ENCODE peak calls at places on chromosomes 1 and 21, in six cellular contexts. G is transverse colon, H is HCT116, X is colonic mucosa, Z is heart left ventricle, R is ascending aorta. T is an unnamed sample.

GRCh38 chr1:159938221-159938852 is 7.1 kb downstream of the IGSF9 start:
- DNase-seq in G (no peak), H (no peak), X (no peak), Z (no peak), R (no peak), T (no peak)

GRCh38 chr1:205791568-205792180 is 16.4 kb upstream of the RAB29 start:
- DNase-seq in G (peak; percentile 63), H (no peak), X (peak; percentile 71), Z (no peak), R (no peak), T (no peak)

GRCh38 chr1:228228601-228229074 is 20.8 kb downstream of the OBSCN start:
- DNase-seq in G (no peak), H (no peak), X (peak; percentile 9), Z (no peak), R (no peak), T (no peak)

GRCh38 chr1:167499657-167500056 is 18.7 kb downstream of the CD247 start:
- DNase-seq in G (peak; percentile 34), H (no peak), X (no peak), Z (no peak), R (peak; percentile 22), T (no peak)

GRCh38 chr1:86504895-86505625 is 36.3 kb downstream of the CLCA1 start:
- DNase-seq in G (peak; percentile 56), H (no peak), X (peak; percentile 63), Z (no peak), R (no peak), T (no peak)

GRCh38 chr21:32349333-32349944 is 43.4 kb downstream of the URB1 start:
- DNase-seq in G (no peak), H (no peak), X (no peak), Z (no peak), R (no peak), T (no peak)

GRCh38 chr21:42133131-42133530 is 62.0 kb downstream of the UMODL1 start:
- DNase-seq in G (no peak), H (no peak), X (no peak), Z (peak; percentile 16), R (no peak), T (no peak)

GRCh38 chr1:21299780-21300395 is 9.6 kb upstream of the ECE1 start:
- DNase-seq in G (no peak), H (no peak), X (no peak), Z (no peak), R (no peak), T (no peak)

GRCh38 chr1:44049839-44050238 is 18.6 kb upstream of the SLC6A9 start:
- DNase-seq in G (no peak), H (no peak), X (no peak), Z (no peak), R (no peak), T (no peak)

GRCh38 chr1:113233441-113233840 is 156.9 kb upstream of the MAGI3 start:
- DNase-seq in G (no peak), H (no peak), X (peak; percentile 3), Z (no peak), R (no peak), T (no peak)

GRCh38 chr1:117757668-117758067 is 151.8 kb downstream of the TENT5C start:
- DNase-seq in G (no peak), H (no peak), X (no peak), Z (no peak), R (no peak), T (no peak)

GRCh38 chr1:43997295-43997694 is 5.9 kb downstream of the CCDC24 start:
- DNase-seq in G (peak; percentile 41), H (no peak), X (peak; percentile 51), Z (no peak), R (no peak), T (no peak)

GRCh38 chr1:37670133-37670532 is 22.2 kb upstream of the CDCA8 start:
- DNase-seq in G (no peak), H (no peak), X (no peak), Z (no peak), R (no peak), T (no peak)

GRCh38 chr1:61337981-61338848 is 255.9 kb downstream of the NFIA start:
- DNase-seq in G (peak; percentile 60), H (peak; percentile 73), X (peak; percentile 64), Z (no peak), R (peak; percentile 92), T (peak; percentile 50)

GRCh38 chr1:36411674-36412648 is 14.3 kb upstream of the LSM10 start:
- DNase-seq in G (no peak), H (no peak), X (no peak), Z (no peak), R (no peak), T (no peak)

GRCh38 chr1:156102634-156103511 is 11.6 kb upstream of the LMNA start:
- DNase-seq in G (no peak), H (no peak), X (peak; percentile 61), Z (no peak), R (peak; percentile 72), T (no peak)

GRCh38 chr1:99599678-99600175 is 46.2 kb upstream of the PALMD start:
- DNase-seq in G (no peak), H (peak; percentile 0), X (no peak), Z (peak; percentile 69), R (no peak), T (no peak)

GRCh38 chr1:68293609-68294353 is 61.5 kb upstream of the WLS start:
- DNase-seq in G (no peak), H (no peak), X (no peak), Z (no peak), R (no peak), T (no peak)

GRCh38 chr1:222276062-222276461 is 271.8 kb downstream of the HHIPL2 start:
- DNase-seq in G (no peak), H (no peak), X (no peak), Z (no peak), R (no peak), T (no peak)

GRCh38 chr1:239682945-239683344 is 296.6 kb downstream of the CHRM3 start:
- DNase-seq in G (no peak), H (no peak), X (no peak), Z (no peak), R (no peak), T (no peak)

GRCh38 chr1:183993132-183993531 is 44.4 kb downstream of the COLGALT2 start:
- DNase-seq in G (no peak), H (no peak), X (no peak), Z (no peak), R (no peak), T (no peak)

GRCh38 chr1:1156140-1157032 is 17.3 kb upstream of the TTLL10 start:
- DNase-seq in G (no peak), H (no peak), X (no peak), Z (no peak), R (no peak), T (no peak)

GRCh38 chr21:38807481-38807880 is 1.8 kb downstream of the ETS2 start:
- DNase-seq in G (no peak), H (no peak), X (no peak), Z (no peak), R (no peak), T (no peak)

GRCh38 chr1:151157067-151157531 is 650 bp downstream of the TNFAIP8L2 start:
- DNase-seq in G (peak; percentile 39), H (no peak), X (no peak), Z (no peak), R (no peak), T (no peak)

DNA sequence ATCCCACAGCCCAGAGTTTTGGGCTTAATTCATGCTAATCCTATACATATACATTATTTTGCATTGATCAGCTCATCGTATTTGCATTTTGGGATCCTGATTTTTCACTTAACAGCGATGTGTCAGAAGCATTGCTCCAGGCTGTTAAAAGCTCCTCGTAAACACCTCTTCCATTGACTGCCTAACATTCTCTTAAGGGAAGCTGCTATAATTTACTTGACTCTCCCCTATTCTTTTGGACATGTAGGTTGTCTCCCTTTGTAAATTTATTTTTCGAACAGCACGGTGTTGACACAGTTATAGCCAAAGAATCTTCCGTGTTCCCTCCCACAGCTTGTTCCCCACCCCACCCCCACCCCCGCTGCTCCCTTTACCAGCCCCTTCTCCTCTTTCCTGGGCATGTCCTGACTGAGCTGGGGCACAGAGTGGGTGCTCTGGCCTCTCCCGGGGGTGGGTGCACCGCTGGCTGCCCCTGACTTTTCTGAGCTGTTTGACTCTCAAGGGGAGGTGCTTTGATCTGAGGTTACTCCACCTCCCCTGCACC is 22.9 kb downstream of the LDLRAP1 start:
- DNase-seq in G (no peak), H (no peak), X (no peak), Z (no peak), R (no peak), T (no peak)
- H3K27ac ChIP-seq in G (peak overlapping the region; percentile 71), H (no peak overlapping the region), X (no peak overlapping the region), Z (peak overlapping the region; percentile 70), R (peak overlapping the region; percentile 87), T (peak overlapping the region; percentile 88)

DNA sequence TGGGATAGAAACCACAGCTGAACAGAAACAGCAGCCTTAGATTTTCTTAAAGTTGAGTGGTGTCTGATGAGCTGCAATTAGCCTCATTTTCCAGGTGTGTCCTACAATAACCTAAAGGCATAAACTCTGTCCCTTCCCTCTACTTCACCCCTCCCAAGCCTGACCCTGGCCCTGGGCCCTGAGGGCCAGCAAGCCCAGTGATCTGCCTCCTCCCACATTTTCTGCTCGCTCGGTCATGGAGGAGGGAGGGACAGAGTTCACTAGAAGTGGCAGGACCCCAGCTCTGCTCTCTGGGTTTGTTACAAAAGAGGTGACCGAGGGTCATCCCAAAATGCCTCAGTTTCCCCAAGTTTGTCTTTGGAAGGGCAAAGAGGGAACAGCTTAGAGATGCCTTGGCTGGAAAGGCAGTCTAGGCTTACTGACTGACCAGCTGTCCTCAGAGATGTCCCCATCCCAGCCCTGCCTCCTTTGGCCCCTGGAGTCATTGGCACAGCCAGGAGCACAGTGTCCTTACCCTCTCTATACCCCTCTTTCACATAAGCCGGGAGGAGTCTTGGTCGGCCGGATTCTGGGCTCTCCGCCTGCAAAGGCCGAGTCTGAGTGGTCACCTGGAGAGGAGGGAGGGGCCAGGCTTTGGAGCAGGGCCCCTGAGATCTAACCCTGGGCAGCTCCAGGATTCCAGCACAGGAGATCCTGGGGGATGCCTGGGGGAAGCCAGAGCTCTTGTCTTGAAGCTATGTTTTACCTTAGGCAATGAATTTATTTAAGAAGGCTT is 172.7 kb downstream of the PTPRU start:
- DNase-seq in G (no peak), H (no peak), X (no peak), Z (no peak), R (no peak), T (no peak)
- H3K27me3 ChIP-seq in G (peaks cover 9% of the 10 kb centered on the region), H (peaks cover 12% of the 10 kb centered on the region), X (no peaks in the 10 kb centered on the region), Z (peaks cover 47% of the 10 kb centered on the region), R (no peaks in the 10 kb centered on the region), T (no peaks in the 10 kb centered on the region)

GRCh38 chr1:245225709-245226464 is 71.1 kb downstream of the KIF26B start:
- DNase-seq in G (no peak), H (no peak), X (no peak), Z (no peak), R (no peak), T (no peak)

GRCh38 chr1:245217853-245218608 is 63.2 kb downstream of the KIF26B start:
- DNase-seq in G (no peak), H (no peak), X (no peak), Z (no peak), R (no peak), T (no peak)

GRCh38 chr1:245225267-245225666 is 70.5 kb downstream of the KIF26B start:
- DNase-seq in G (no peak), H (no peak), X (no peak), Z (no peak), R (no peak), T (no peak)

GRCh38 chr1:245220381-245220985 is 65.7 kb downstream of the KIF26B start:
- DNase-seq in G (no peak), H (no peak), X (no peak), Z (no peak), R (no peak), T (no peak)

GRCh38 chr1:245222931-245223330 is 68.1 kb downstream of the KIF26B start:
- DNase-seq in G (no peak), H (no peak), X (no peak), Z (no peak), R (no peak), T (no peak)
- TF ChIP-seq CTCF in G (no peak), H (no peak), X (no peak), Z (no peak), R (no peak), T (no peak)

GRCh38 chr1:30930631-30931173 is 22.1 kb upstream of the SDC3 start:
- DNase-seq in G (no peak), H (no peak), X (no peak), Z (no peak), R (no peak), T (no peak)
- H3K27ac ChIP-seq in G (no peak overlapping the region), H (no peak overlapping the region), X (no peak overlapping the region), Z (no peak overlapping the region), R (no peak overlapping the region), T (no peak overlapping the region)